ENCODE peak calls at places on chromosome 21, in seven cellular contexts. S is prostate gland, E is aorta, D is OCI-LY7, A is adipocyte, N is neuronal stem cell, Y is K562. O is an unnamed sample.
A peak's percentile ranks its signal among the peaks of the same experiment; 100 is the strongest.

GRCh38 chr21:19340954-19341353 is 937.4 kb upstream of the TMPRSS15 start:
- DNase-seq in S (no peak), E (no peak), D (no peak), A (no peak), N (no peak), Y (no peak), O (no peak)

GRCh38 chr21:45537746-45538291 is 4.4 kb downstream of the SLC19A1 start:
- DNase-seq in S (no peak), E (peak; percentile 49), D (no peak), A (no peak), N (no peak), Y (no peak), O (no peak)

GRCh38 chr21:32350211-32350980 is 42.4 kb downstream of the URB1 start:
- DNase-seq in S (no peak), E (no peak), D (no peak), A (no peak), N (no peak), Y (no peak), O (no peak)

GRCh38 chr21:45410151-45410864 is 5.3 kb downstream of the COL18A1 start:
- DNase-seq in S (no peak), E (peak; percentile 62), D (no peak), A (no peak), N (no peak), Y (no peak), O (no peak)

GRCh38 chr21:45244799-45245340 is 42.8 kb downstream of the POFUT2 start:
- DNase-seq in S (no peak), E (peak; percentile 41), D (no peak), A (no peak), N (no peak), Y (no peak), O (no peak)

GRCh38 chr21:40146201-40146890 is 279.1 kb downstream of the PCP4 start:
- DNase-seq in S (no peak), E (no peak), D (no peak), A (peak; percentile 8), N (no peak), Y (no peak), O (no peak)

GRCh38 chr21:33584455-33584854 is 4.0 kb downstream of the DONSON start:
- DNase-seq in S (no peak), E (no peak), D (no peak), A (no peak), N (no peak), Y (peak; percentile 33), O (no peak)

GRCh38 chr21:45454081-45454923 is 49.3 kb downstream of the COL18A1 start:
- DNase-seq in S (no peak), E (peak; percentile 55), D (no peak), A (no peak), N (no peak), Y (no peak), O (no peak)

GRCh38 chr21:33018707-33019455 is 6.9 kb upstream of the OLIG2 start:
- DNase-seq in S (no peak), E (no peak), D (no peak), A (no peak), N (no peak), Y (no peak), O (no peak)

GRCh38 chr21:20591294-20591693 is 406.9 kb upstream of the NCAM2 start:
- DNase-seq in S (no peak), E (no peak), D (no peak), A (no peak), N (no peak), Y (no peak), O (no peak)

GRCh38 chr21:46551636-46552241 is 53.1 kb downstream of the S100B start:
- DNase-seq in S (no peak), E (peak; percentile 76), D (peak; percentile 49), A (no peak), N (no peak), Y (no peak), O (peak; percentile 30)

GRCh38 chr21:46157396-46157986 is 2.1 kb upstream of the FTCD start:
- DNase-seq in S (no peak), E (no peak), D (no peak), A (no peak), N (no peak), Y (no peak), O (no peak)

GRCh38 chr21:41243107-41243506 is 73.5 kb upstream of the FAM3B start:
- DNase-seq in S (no peak), E (no peak), D (no peak), A (no peak), N (no peak), Y (no peak), O (no peak)

GRCh38 chr21:45571641-45572040 is 29.4 kb upstream of the SLC19A1 start:
- DNase-seq in S (no peak), E (peak; percentile 35), D (no peak), A (no peak), N (no peak), Y (no peak), O (no peak)

GRCh38 chr21:26939532-26940181 is 27.2 kb downstream of the ADAMTS5 start:
- DNase-seq in S (no peak), E (no peak), D (no peak), A (peak; percentile 35), N (no peak), Y (no peak), O (no peak)

GRCh38 chr21:41706678-41707077 is 60.2 kb downstream of the RIPK4 start:
- DNase-seq in S (no peak), E (no peak), D (no peak), A (no peak), N (no peak), Y (peak; percentile 47), O (no peak)

GRCh38 chr21:32733356-32733755 is 5.5 kb upstream of the SYNJ1 start:
- DNase-seq in S (no peak), E (no peak), D (no peak), A (no peak), N (no peak), Y (no peak), O (no peak)

GRCh38 chr21:33185852-33186251 is 43.9 kb upstream of the IFNAR2 start:
- DNase-seq in S (no peak), E (no peak), D (no peak), A (no peak), N (no peak), Y (no peak), O (peak; percentile 44)

DNA sequence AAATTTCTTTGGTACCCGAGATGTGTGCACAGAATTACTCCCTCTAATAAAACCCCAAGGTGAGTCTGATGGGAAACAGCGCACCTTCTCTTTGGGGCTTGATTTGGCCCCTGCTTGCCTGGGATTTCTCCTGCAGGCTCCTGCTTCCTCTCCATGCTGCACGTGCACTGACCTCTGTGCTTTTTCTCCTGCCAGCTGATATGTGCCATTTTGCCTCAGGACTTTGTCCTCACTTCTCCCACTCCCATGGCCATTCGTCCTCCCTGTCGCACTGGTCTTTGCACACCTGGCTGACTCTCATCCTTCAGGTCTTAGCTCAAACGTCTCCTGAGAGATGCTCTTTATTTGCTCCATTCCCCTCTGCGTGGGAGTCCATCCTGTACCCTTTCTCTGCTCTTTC is 1.2 kb downstream of the CBR1 start:
- DNase-seq in S (no peak), E (no peak), D (no peak), A (no peak), N (no peak), Y (no peak), O (no peak)
- H3K4me3 ChIP-seq in S (no peak overlapping the region), E (no peak overlapping the region), D (no peak overlapping the region), A (peak overlapping the region; percentile 95), N (no peak overlapping the region), Y (no peak overlapping the region), O (no peak overlapping the region)

GRCh38 chr21:42835611-42836401 is 43.5 kb downstream of the WDR4 start:
- DNase-seq in S (no peak), E (peak; percentile 21), D (no peak), A (no peak), N (no peak), Y (no peak), O (no peak)
- H3K4me1 ChIP-seq in S (no peaks in the 10 kb centered on the region), E (no peaks in the 10 kb centered on the region), D (no peaks in the 10 kb centered on the region), A (peaks cover 10% of the 10 kb centered on the region), N (peaks cover 5% of the 10 kb centered on the region), Y (peaks cover 20% of the 10 kb centered on the region), O (peaks cover 26% of the 10 kb centered on the region)

GRCh38 chr21:35258521-35258920 is 209.4 kb upstream of the RUNX1 start:
- DNase-seq in S (no peak), E (no peak), D (no peak), A (no peak), N (no peak), Y (no peak), O (no peak)

GRCh38 chr21:35254752-35255138 is 205.6 kb upstream of the RUNX1 start:
- DNase-seq in S (no peak), E (no peak), D (no peak), A (no peak), N (no peak), Y (no peak), O (no peak)

GRCh38 chr21:35254006-35254751 is 205.1 kb upstream of the RUNX1 start:
- DNase-seq in S (peak; percentile 73), E (no peak), D (no peak), A (peak; percentile 72), N (no peak), Y (no peak), O (no peak)

GRCh38 chr21:35257413-35257812 is 208.3 kb upstream of the RUNX1 start:
- DNase-seq in S (peak; percentile 44), E (peak; percentile 84), D (no peak), A (peak; percentile 96), N (no peak), Y (no peak), O (no peak)

DNA sequence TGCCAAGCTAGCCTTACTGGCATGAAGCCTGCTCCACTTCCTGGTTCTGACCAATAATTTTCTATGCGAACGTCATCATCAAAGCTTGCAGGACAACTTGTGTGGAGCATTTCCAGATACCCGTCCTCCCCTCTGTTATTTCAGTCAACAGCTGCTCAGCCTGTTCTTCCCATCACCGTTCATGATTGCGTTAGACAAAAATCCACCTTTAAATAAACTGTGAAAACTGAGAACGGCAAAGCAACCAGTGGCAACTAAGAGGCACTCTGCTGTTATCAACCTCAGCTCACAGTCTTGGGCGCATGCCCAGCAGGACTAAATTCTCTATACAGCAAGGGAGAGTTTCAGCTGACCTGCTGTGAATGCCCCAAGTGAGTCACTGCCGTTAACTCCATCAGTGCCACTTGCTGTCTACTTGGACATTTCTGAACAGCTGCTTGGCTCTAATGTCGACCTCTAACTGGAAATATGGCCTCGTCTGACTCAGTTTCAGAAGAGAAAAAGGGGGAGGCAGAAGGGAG is 207.4 kb upstream of the RUNX1 start:
- DNase-seq in S (peak; percentile 87), E (peak; percentile 91), D (no peak), A (peak; percentile 97), N (peak; percentile 17), Y (no peak), O (no peak)
- H3K4me3 ChIP-seq in S (peak overlapping the region; percentile 4), E (no peak overlapping the region), D (no peak overlapping the region), A (peak overlapping the region; percentile 68), N (no peak overlapping the region), Y (no peak overlapping the region), O (no peak overlapping the region)

GRCh38 chr21:34592573-34592972 is 22.3 kb downstream of the RCAN1 start:
- DNase-seq in S (no peak), E (no peak), D (no peak), A (no peak), N (no peak), Y (no peak), O (no peak)

GRCh38 chr21:34593954-34594531 is 20.9 kb downstream of the RCAN1 start:
- DNase-seq in S (no peak), E (no peak), D (no peak), A (no peak), N (no peak), Y (no peak), O (no peak)

GRCh38 chr21:34589511-34590282 is 25.2 kb downstream of the RCAN1 start:
- DNase-seq in S (no peak), E (no peak), D (no peak), A (no peak), N (no peak), Y (no peak), O (no peak)

GRCh38 chr21:34593423-34593822 is 21.5 kb downstream of the RCAN1 start:
- DNase-seq in S (no peak), E (no peak), D (no peak), A (no peak), N (no peak), Y (no peak), O (no peak)

GRCh38 chr21:34592120-34592561 is 22.8 kb downstream of the RCAN1 start:
- DNase-seq in S (no peak), E (no peak), D (no peak), A (peak; percentile 21), N (no peak), Y (peak; percentile 30), O (no peak)
- H3K4me1 ChIP-seq in S (no peaks in the 10 kb centered on the region), E (no peaks in the 10 kb centered on the region), D (no peaks in the 10 kb centered on the region), A (peaks cover 36% of the 10 kb centered on the region), N (no peaks in the 10 kb centered on the region), Y (peaks cover 7% of the 10 kb centered on the region), O (peaks cover 4% of the 10 kb centered on the region)

O was measured in naive thymus-derived CD4-positive, alpha-beta T cell.